ENCODE peak calls at places on chromosome 1, in five cellular contexts. B is lower leg skin, W is uterus, U is ovary, I is adrenal gland. S is an unnamed sample.
A peak's percentile ranks its signal among the peaks of the same experiment; 100 is the strongest.

GRCh38 chr1:119471566-119471965 is 35.4 kb upstream of the HSD3B1 start:
- DNase-seq in U (no peak), B (no peak), I (no peak), W (no peak), S (no peak)

GRCh38 chr1:178121883-178122282 is 28.0 kb downstream of the RASAL2 start:
- DNase-seq in W (no peak), B (no peak), I (no peak), U (no peak), S (no peak)

GRCh38 chr1:12143631-12144155 is 23.1 kb upstream of the TNFRSF1B start:
- DNase-seq in B (peak; percentile 96), I (peak; percentile 67), U (peak; percentile 84), W (peak; percentile 75), S (peak; percentile 88)

GRCh38 chr1:22031214-22031962 is 21.1 kb upstream of the CDC42 start:
- DNase-seq in B (no peak), W (no peak), U (no peak), I (no peak), S (peak; percentile 57)

GRCh38 chr1:182789138-182790076 is at the start of gene NPL:
- DNase-seq in B (peak; percentile 97), W (peak; percentile 67), U (peak; percentile 74), I (peak; percentile 84), S (peak; percentile 94)

GRCh38 chr1:58619286-58620054 is 42.4 kb upstream of the TACSTD2 start:
- DNase-seq in U (no peak), B (no peak), W (no peak), I (no peak), S (no peak)

GRCh38 chr1:185595835-185596667 is 138.1 kb upstream of the HMCN1 start:
- DNase-seq in U (no peak), W (no peak), I (peak; percentile 38), B (no peak), S (no peak)

GRCh38 chr1:37865348-37866119 is 6.1 kb upstream of the MTF1 start:
- DNase-seq in U (no peak), I (no peak), B (no peak), W (no peak), S (no peak)

GRCh38 chr1:234875953-234876814 is 252.5 kb downstream of the TOMM20 start:
- DNase-seq in W (no peak), I (peak; percentile 70), B (no peak), U (no peak), S (no peak)

GRCh38 chr1:229817936-229818335 is 191.9 kb downstream of the URB2 start:
- DNase-seq in B (no peak), W (no peak), U (no peak), I (no peak), S (no peak)

GRCh38 chr1:178609015-178609414 is 96.1 kb downstream of the TEX35 start:
- DNase-seq in I (no peak), B (no peak), U (no peak), W (no peak), S (no peak)

GRCh38 chr1:162633327-162633762 is 1.1 kb downstream of the DDR2 start:
- DNase-seq in W (no peak), B (no peak), I (no peak), U (no peak), S (no peak)

GRCh38 chr1:202179828-202180750 is 13.5 kb upstream of the LGR6 start:
- DNase-seq in I (no peak), W (no peak), U (no peak), B (no peak), S (no peak)

GRCh38 chr1:112477550-112477949 is 31.2 kb upstream of the WNT2B start:
- DNase-seq in I (no peak), U (no peak), B (no peak), W (no peak), S (no peak)

GRCh38 chr1:116777831-116778830 is 23.9 kb downstream of the CD2 start:
- DNase-seq in W (no peak), U (no peak), B (no peak), I (no peak), S (no peak)

GRCh38 chr1:13964768-13965167 is 264.8 kb downstream of the PRDM2 start:
- DNase-seq in W (no peak), B (no peak), U (no peak), I (no peak), S (no peak)

GRCh38 chr1:202812176-202813026 is 1.6 kb downstream of the PCAT6 start:
- DNase-seq in U (no peak), B (peak; percentile 86), I (no peak), W (no peak), S (no peak)

GRCh38 chr1:5725406-5725805 is 266.8 kb downstream of the NPHP4 start:
- DNase-seq in U (no peak), W (no peak), I (no peak), B (no peak), S (peak; percentile 30)

GRCh38 chr1:18041107-18041506 is 66.5 kb upstream of the IGSF21 start:
- DNase-seq in B (no peak), U (no peak), I (peak; percentile 49), W (no peak), S (no peak)

GRCh38 chr1:30465096-30465495 is 258.3 kb downstream of the MATN1 start:
- DNase-seq in U (no peak), B (peak; percentile 10), I (no peak), W (no peak), S (no peak)

GRCh38 chr1:183622884-183623785 is 12.4 kb downstream of the ARPC5 start:
- DNase-seq in I (peak; percentile 72), W (peak; percentile 39), U (peak; percentile 37), B (no peak), S (peak; percentile 52)

GRCh38 chr1:227949341-227949921 is 1.7 kb upstream of the WNT9A start:
- DNase-seq in B (peak; percentile 85), U (no peak), I (peak; percentile 22), W (no peak), S (no peak)

GRCh38 chr1:227948493-227949260 is 945 bp upstream of the WNT9A start:
- DNase-seq in B (peak; percentile 86), I (peak; percentile 22), U (no peak), W (no peak), S (no peak)

GRCh38 chr1:227946624-227947424 is 908 bp downstream of the WNT9A start:
- DNase-seq in W (peak; percentile 72), U (peak; percentile 77), B (peak; percentile 94), I (peak; percentile 81), S (peak; percentile 75)

GRCh38 chr1:227947425-227947677 is 381 bp downstream of the WNT9A start:
- DNase-seq in B (peak; percentile 83), I (peak; percentile 22), U (no peak), W (no peak), S (no peak)

DNA sequence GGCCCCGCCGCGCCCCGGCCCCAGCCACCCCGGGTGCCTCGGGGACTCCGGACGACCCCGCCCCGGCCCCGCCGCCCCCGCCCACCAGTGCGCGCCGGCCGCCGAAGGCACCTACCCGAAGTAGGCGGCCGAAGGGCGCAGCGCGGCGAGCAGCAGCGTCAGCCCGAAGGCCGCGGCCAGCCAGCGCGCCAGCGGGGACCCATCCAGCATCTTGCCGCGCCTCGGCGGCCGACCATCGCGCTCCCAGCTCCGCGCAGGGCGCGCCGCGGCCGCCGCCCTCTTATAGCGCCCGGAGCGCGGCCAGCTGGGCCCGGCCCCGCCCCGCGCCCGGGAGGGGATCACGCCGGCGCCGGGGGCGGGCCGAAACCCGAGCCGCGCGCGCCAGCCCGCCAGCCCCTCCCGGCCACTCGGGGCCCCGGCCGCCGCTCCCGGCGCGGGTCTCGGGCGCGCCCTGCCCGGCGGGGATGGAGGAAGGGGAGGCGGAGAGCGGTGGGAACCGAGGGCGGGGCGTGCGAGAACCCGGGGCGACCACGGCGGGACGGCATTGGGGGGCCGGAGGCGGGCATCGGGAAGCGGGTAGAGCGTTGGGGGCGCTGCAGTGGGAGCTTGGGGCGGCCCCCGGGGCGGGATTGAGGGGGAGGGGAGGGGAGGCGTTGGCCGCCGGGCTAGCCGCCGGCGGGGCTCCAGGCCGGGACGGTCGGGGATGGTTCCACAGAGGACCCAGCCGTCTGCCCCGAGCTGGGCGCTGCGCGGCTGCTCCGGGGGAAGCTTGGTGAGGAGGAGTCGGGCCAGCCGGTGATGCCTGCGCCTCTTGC is at the start of gene WNT9A:
- DNase-seq in I (peak; percentile 23), B (peak; percentile 89), W (peak; percentile 43), U (peak; percentile 56), S (peak; percentile 59)
- TF ChIP-seq POLR2A in I (peak; percentile 34), B (no peak), W (peak; percentile 71), U (peak; percentile 61), S (no peak)

DNA sequence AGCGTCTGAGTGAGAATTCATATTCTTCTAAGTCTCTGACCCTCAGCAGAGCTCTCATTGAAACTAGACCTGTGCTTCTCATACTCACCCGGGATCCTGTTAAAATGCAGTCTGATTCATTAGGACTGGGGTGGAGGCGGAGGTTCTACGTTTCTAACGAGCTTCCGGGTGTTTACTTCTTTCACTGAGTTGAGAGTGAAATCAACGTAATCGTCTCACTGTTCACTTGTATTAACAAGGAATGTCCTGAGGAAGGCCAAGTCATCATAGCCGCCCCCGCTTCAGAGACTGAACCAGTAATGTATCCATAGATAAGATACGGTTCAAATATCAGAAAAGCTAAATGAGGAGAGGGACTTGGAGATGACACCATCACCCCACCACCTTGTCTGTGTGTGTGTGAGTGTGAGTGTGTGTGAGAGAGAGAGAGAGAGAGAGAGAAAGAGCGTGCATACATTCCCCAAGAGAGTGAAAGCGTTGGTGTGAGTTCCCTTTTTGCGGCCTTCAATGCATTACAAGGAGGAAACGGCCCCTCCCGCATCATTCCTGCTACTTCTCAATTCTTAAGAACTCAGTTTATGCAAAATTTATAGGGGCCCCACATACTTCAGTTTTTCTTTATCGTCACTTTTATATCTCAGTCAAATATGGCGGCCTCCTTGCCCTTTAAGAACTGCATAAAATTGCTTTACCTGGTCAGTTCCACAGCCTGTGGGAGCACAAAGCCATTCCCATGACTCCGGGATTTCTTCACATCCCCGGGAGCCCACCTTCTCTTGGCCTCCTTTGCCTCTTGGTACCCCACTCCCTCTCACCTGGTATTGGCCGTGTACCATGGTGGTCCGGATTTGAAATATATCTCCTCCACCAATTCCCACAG is 19.8 kb downstream of the KMO start:
- DNase-seq in I (peak; percentile 40), W (peak; percentile 16), U (no peak), B (no peak), S (no peak)
- TF ChIP-seq POLR2A in I (no peak), W (no peak), U (no peak), B (no peak), S (no peak)

DNA sequence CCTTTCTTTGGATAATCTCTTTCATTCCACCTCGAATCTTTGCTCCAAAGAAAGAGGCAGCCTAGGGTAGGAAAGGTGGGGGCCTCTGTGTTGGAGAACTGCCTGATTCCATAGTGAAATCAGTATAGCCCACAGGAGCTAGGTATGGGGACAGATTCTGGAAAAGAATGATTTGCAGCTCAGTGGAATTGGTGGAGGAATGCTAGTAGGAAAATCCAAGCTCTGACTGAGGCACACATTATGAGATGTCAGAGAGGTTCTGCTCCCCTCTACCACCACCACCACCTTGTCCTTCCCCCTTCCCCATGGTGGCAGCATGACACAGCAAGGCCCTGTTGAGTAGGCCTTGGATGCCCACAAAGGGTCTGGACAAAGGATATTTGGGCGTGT is 810 bp downstream of the MLLT11 start:
- DNase-seq in I (no peak), U (no peak), W (no peak), B (no peak), S (no peak)
- TF ChIP-seq POLR2A in I (no peak), U (no peak), W (no peak), B (no peak), S (no peak)

GRCh38 chr1:29126198-29126597 is 2.5 kb upstream of the TMEM200B start:
- DNase-seq in U (no peak), B (no peak), W (no peak), I (no peak), S (no peak)

GRCh38 chr1:29122987-29123870 is 474 bp downstream of the TMEM200B start:
- DNase-seq in I (peak; percentile 40), B (no peak), U (peak; percentile 53), W (peak; percentile 51), S (no peak)

GRCh38 chr1:29125237-29125641 is 1.5 kb upstream of the TMEM200B start:
- DNase-seq in U (no peak), B (no peak), I (no peak), W (no peak), S (no peak)

GRCh38 chr1:29123871-29124365 is at the start of gene TMEM200B:
- DNase-seq in B (no peak), W (peak; percentile 59), U (peak; percentile 67), I (no peak), S (peak; percentile 45)

GRCh38 chr1:29124366-29125236 is 898 bp upstream of the TMEM200B start:
- DNase-seq in B (peak; percentile 96), I (peak; percentile 74), W (peak; percentile 90), U (peak; percentile 94), S (peak; percentile 87)
- TF ChIP-seq POLR2A in B (no peak), I (peak; percentile 28), W (peak; percentile 89), U (peak; percentile 89), S (peak; percentile 42)